ENCODE peak calls at places on chromosomes 7 and 10, in five cellular contexts. K is body of pancreas; S is GF-D8; P is activated naive CD4-positive, alpha-beta T cell; U is fibroblast of the conjunctiva. G is an unnamed sample.

GRCh38 chr10:63058236-63058635 is 74.9 kb upstream of the NRBF2 start:
- DNase-seq in K (no peak), S (no peak), P (no peak), U (no peak), G (no peak)

GRCh38 chr7:91239171-91239604 is 25.0 kb upstream of the FZD1 start:
- DNase-seq in K (no peak), S (peak; percentile 19), P (no peak), U (no peak), G (no peak)

GRCh38 chr7:136870799-136871487 is 2.5 kb downstream of the CHRM2 start:
- DNase-seq in K (no peak), S (no peak), P (no peak), U (no peak), G (no peak)

GRCh38 chr10:28459453-28460144 is 73.3 kb upstream of the WAC start:
- DNase-seq in K (no peak), S (no peak), P (no peak), U (no peak), G (no peak)

GRCh38 chr7:19392246-19392645 is 247.0 kb upstream of the FERD3L start:
- DNase-seq in K (no peak), S (no peak), P (no peak), U (no peak), G (no peak)

GRCh38 chr10:79331226-79331625 is 16.0 kb upstream of the PPIF start:
- DNase-seq in K (no peak), S (no peak), P (no peak), U (no peak), G (no peak)

GRCh38 chr7:127809285-127809702 is 157.3 kb downstream of the SND1 start:
- DNase-seq in K (no peak), S (no peak), P (no peak), U (peak; percentile 14), G (no peak)

GRCh38 chr10:109454691-109455090 is 468.6 kb downstream of the XPNPEP1 start:
- DNase-seq in K (no peak), S (no peak), P (no peak), U (no peak), G (no peak)

GRCh38 chr7:327991-328702 is 38.2 kb downstream of the FOXL3 start:
- DNase-seq in K (no peak), S (no peak), P (no peak), U (no peak), G (no peak)

GRCh38 chr7:154409703-154410311 is 357.6 kb downstream of the DPP6 start:
- DNase-seq in K (peak; percentile 15), S (no peak), P (no peak), U (no peak), G (no peak)

GRCh38 chr10:5904227-5904626 is 14.2 kb downstream of the FBH1 start:
- DNase-seq in K (no peak), S (no peak), P (no peak), U (no peak), G (no peak)

GRCh38 chr7:81308643-81309354 is 389.9 kb upstream of the SEMA3C start:
- DNase-seq in K (no peak), S (no peak), P (no peak), U (peak; percentile 54), G (no peak)

GRCh38 chr7:69640216-69640615 is 41.9 kb downstream of the AUTS2 start:
- DNase-seq in K (no peak), S (no peak), P (no peak), U (no peak), G (no peak)

GRCh38 chr10:49647985-49648795 is 31.3 kb upstream of the C10orf53 start:
- DNase-seq in K (no peak), S (no peak), P (no peak), U (no peak), G (no peak)

GRCh38 chr7:143456992-143457793 is 13.9 kb downstream of the TAS2R60 start:
- DNase-seq in K (no peak), S (no peak), P (no peak), U (no peak), G (no peak)

GRCh38 chr7:95669513-95669912 is 73.2 kb upstream of the PDK4 start:
- DNase-seq in K (no peak), S (no peak), P (no peak), U (no peak), G (no peak)

GRCh38 chr10:28661035-28661434 is 16.3 kb upstream of the BAMBI start:
- DNase-seq in K (no peak), S (no peak), P (no peak), U (peak; percentile 67), G (no peak)

GRCh38 chr10:130080461-130080814 is 30.2 kb downstream of the C10orf143 start:
- DNase-seq in K (peak; percentile 69), S (no peak), P (no peak), U (no peak), G (no peak)

GRCh38 chr7:47153076-47153475 is 428.8 kb downstream of the TNS3 start:
- DNase-seq in K (peak; percentile 60), S (no peak), P (no peak), U (peak; percentile 79), G (peak; percentile 61)

GRCh38 chr10:101840102-101840684 is 3.4 kb downstream of the KCNIP2 start:
- DNase-seq in K (no peak), S (no peak), P (no peak), U (no peak), G (no peak)

GRCh38 chr10:59362184-59362966 is at the start of gene FAM13C:
- DNase-seq in K (peak; percentile 85), S (no peak), P (no peak), U (no peak), G (peak; percentile 59)

GRCh38 chr7:46007990-46008643 is 87.0 kb upstream of the IGFBP3 start:
- DNase-seq in K (peak; percentile 24), S (no peak), P (no peak), U (no peak), G (peak; percentile 3)

G was measured in SHP77.